ENCODE peak calls at places on chromosomes 4 and X, in nine cellular contexts. Q is colonic mucosa, F is GM12878, L is right lobe of liver, J is aorta, R is kidney, K is left lung, C is upper lobe of right lung, D is adrenal gland. I is an unnamed sample.

GRCh38 chr4:140135529-140136021 is 18.4 kb downstream of the MAML3 start:
- DNase-seq in Q (no peak), F (no peak), L (no peak), J (peak; percentile 52), R (peak; percentile 84), K (no peak), C (peak; percentile 69), D (peak; percentile 20), I (peak; percentile 53)

GRCh38 chrX:76253432-76253831 is 80.6 kb downstream of the PBDC1 start:
- DNase-seq in Q (peak; percentile 30), F (peak; percentile 30), L (peak; percentile 42), J (no peak), R (no peak), K (no peak), C (no peak), D (peak; percentile 37), I (no peak)

GRCh38 chrX:42102586-42103282 is 179.4 kb upstream of the CASK start:
- DNase-seq in Q (no peak), F (no peak), L (no peak), J (peak; percentile 56), R (no peak), K (no peak), C (no peak), D (no peak), I (peak; percentile 17)

GRCh38 chr4:168162604-168163003 is 70.3 kb downstream of the ANXA10 start:
- DNase-seq in Q (no peak), F (no peak), L (no peak), J (no peak), R (no peak), K (no peak), C (no peak), D (no peak), I (no peak)

GRCh38 chr4:81573817-81574216 is 102.1 kb upstream of the RASGEF1B start:
- DNase-seq in Q (no peak), F (no peak), L (no peak), J (no peak), R (no peak), K (no peak), C (no peak), D (no peak), I (no peak)

GRCh38 chrX:48083212-48083611 is 11.8 kb upstream of the ZNF630 start:
- DNase-seq in Q (peak; percentile 47), F (no peak), L (no peak), J (no peak), R (no peak), K (no peak), C (no peak), D (peak; percentile 25), I (peak; percentile 23)

GRCh38 chrX:11759461-11760311 is 1.6 kb downstream of the MSL3 start:
- DNase-seq in Q (peak; percentile 85), F (peak; percentile 70), L (peak; percentile 86), J (peak; percentile 88), R (peak; percentile 79), K (peak; percentile 86), C (peak; percentile 71), D (peak; percentile 89), I (peak; percentile 87)

GRCh38 chr4:41542526-41543270 is 4.7 kb downstream of the LIMCH1 start:
- DNase-seq in Q (no peak), F (no peak), L (no peak), J (no peak), R (no peak), K (no peak), C (no peak), D (no peak), I (no peak)

GRCh38 chr4:127533028-127533700 is 99.6 kb upstream of the INTU start:
- DNase-seq in Q (peak; percentile 24), F (no peak), L (peak; percentile 80), J (peak; percentile 53), R (peak; percentile 61), K (no peak), C (no peak), D (peak; percentile 65), I (peak; percentile 78)

GRCh38 chr4:188372856-188373255 is 233.6 kb downstream of the TRIML1 start:
- DNase-seq in Q (no peak), F (no peak), L (no peak), J (no peak), R (no peak), K (no peak), C (no peak), D (peak; percentile 62), I (no peak)

GRCh38 chr4:69896530-69897116 is 34.2 kb upstream of the CSN1S1 start:
- DNase-seq in Q (no peak), F (no peak), L (no peak), J (no peak), R (no peak), K (no peak), C (no peak), D (no peak), I (no peak)

GRCh38 chr4:169015237-169015636 is 5.2 kb upstream of the CBR4 start:
- DNase-seq in Q (no peak), F (no peak), L (no peak), J (no peak), R (no peak), K (no peak), C (no peak), D (no peak), I (no peak)

GRCh38 chr4:105994841-105995240 is 99.6 kb downstream of the NPNT start:
- DNase-seq in Q (no peak), F (no peak), L (no peak), J (no peak), R (no peak), K (no peak), C (no peak), D (no peak), I (no peak)

GRCh38 chrX:27085346-27085745 is 377.8 kb downstream of the PPP4R3C start:
- DNase-seq in Q (no peak), F (no peak), L (no peak), J (no peak), R (no peak), K (no peak), C (no peak), D (no peak), I (no peak)

GRCh38 chr4:117001077-117001476 is 84.3 kb downstream of the TRAM1L1 start:
- DNase-seq in Q (no peak), F (peak; percentile 34), L (no peak), J (no peak), R (no peak), K (no peak), C (no peak), D (no peak), I (no peak)

GRCh38 chrX:124086411-124086810 is 124.9 kb downstream of the STAG2 start:
- DNase-seq in Q (no peak), F (no peak), L (no peak), J (no peak), R (no peak), K (no peak), C (no peak), D (no peak), I (no peak)

GRCh38 chr4:36285784-36286480 is 4.5 kb downstream of the DTHD1 start:
- DNase-seq in Q (peak; percentile 27), F (peak; percentile 93), L (no peak), J (no peak), R (no peak), K (no peak), C (no peak), D (no peak), I (no peak)

GRCh38 chrX:27915617-27916016 is 65.6 kb downstream of the DCAF8L1 start:
- DNase-seq in Q (no peak), F (peak; percentile 20), L (no peak), J (no peak), R (no peak), K (no peak), C (no peak), D (no peak), I (no peak)

GRCh38 chr4:148643851-148644250 is 201.6 kb upstream of the NR3C2 start:
- DNase-seq in Q (no peak), F (no peak), L (no peak), J (no peak), R (no peak), K (no peak), C (no peak), D (no peak), I (no peak)

GRCh38 chr4:1777822-1778641 is 15.1 kb upstream of the FGFR3 start:
- DNase-seq in Q (no peak), F (no peak), L (no peak), J (no peak), R (no peak), K (no peak), C (no peak), D (no peak), I (no peak)

DNA sequence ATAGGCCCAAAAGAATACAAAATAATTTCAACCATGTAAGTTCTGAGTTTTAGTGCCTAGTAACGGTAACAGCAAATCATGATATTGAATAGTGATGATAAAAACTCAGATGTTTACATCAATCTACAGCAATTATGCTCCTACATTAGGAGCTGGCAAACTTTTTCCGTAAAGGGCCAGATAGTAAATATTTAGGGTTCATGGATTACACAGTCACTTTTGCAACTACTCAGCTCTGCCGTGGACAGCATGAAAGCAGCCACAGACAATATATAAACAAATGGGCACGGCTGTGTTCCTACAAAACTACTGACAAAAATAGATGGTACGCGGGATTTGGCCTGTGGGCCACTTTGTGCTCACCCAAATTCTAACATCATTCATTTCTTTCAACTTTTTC is 167.8 kb upstream of the NAP1L5 start:
- DNase-seq in Q (no peak), F (no peak), L (no peak), J (no peak), R (no peak), K (no peak), C (no peak), D (no peak), I (no peak)
- H3K36me3 ChIP-seq in Q (no peaks in the 10 kb centered on the region), F (no peaks in the 10 kb centered on the region), L (no peaks in the 10 kb centered on the region), J (no peaks in the 10 kb centered on the region), R (no peaks in the 10 kb centered on the region), K (no peaks in the 10 kb centered on the region), C (no peaks in the 10 kb centered on the region), D (no peaks in the 10 kb centered on the region), I (no peaks in the 10 kb centered on the region)

GRCh38 chr4:186935881-186936280 is 212.2 kb upstream of the FAT1 start:
- DNase-seq in Q (no peak), F (no peak), L (no peak), J (no peak), R (no peak), K (no peak), C (no peak), D (no peak), I (no peak)
- H3K27ac ChIP-seq in Q (peak overlapping the region; percentile 74), F (no peak overlapping the region), L (no peak overlapping the region), J (no peak overlapping the region), R (no peak overlapping the region), K (no peak overlapping the region), C (no peak overlapping the region), D (no peak overlapping the region), I (no peak overlapping the region)

DNA sequence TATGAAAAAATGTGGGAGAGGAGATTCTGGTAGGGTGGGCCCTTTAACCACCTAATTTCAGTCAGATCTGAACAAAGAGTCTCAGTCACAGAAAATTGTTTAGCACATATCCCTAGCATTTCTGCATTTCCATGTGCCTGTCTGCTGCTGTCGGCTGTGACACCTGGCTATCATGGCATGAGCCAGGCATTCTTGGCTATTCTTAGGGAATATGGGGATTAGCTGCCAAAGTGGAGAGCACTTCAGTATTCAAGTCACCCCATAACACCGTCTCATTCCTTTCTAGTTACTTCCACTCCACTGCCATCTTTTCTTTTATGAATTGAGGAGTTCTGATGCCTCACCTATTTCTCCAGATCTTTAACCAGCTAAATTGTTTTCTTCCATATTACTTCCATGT is 211.5 kb downstream of the FRAS1 start:
- DNase-seq in Q (no peak), F (no peak), L (no peak), J (no peak), R (no peak), K (no peak), C (no peak), D (no peak), I (no peak)
- H3K36me3 ChIP-seq in Q (no peaks in the 10 kb centered on the region), F (no peaks in the 10 kb centered on the region), L (no peaks in the 10 kb centered on the region), J (no peaks in the 10 kb centered on the region), R (peaks cover 3% of the 10 kb centered on the region), K (no peaks in the 10 kb centered on the region), C (no peaks in the 10 kb centered on the region), D (no peaks in the 10 kb centered on the region), I (no peaks in the 10 kb centered on the region)

GRCh38 chr4:152351080-152351479 is 184.8 kb downstream of the FBXW7 start:
- DNase-seq in Q (no peak), F (no peak), L (no peak), J (no peak), R (no peak), K (no peak), C (no peak), D (no peak), I (no peak)
- H3K27ac ChIP-seq in Q (no peak overlapping the region), F (peak overlapping the region; percentile 43), L (no peak overlapping the region), J (no peak overlapping the region), R (no peak overlapping the region), K (no peak overlapping the region), C (no peak overlapping the region), D (peak overlapping the region; percentile 8), I (peak overlapping the region; percentile 70)